ENCODE peak calls at places on chromosome 15, in five cellular contexts. B is endothelial cell, I is sigmoid colon, A is left kidney, U is EL. V is an unnamed sample.

GRCh38 chr15:65377976-65378366 is at the start of gene IGDCC3:
- DNase-seq in A (peak), B (peak), U (no peak), I (no peak), V (peak)

GRCh38 chr15:39084683-39085530 is 496.0 kb upstream of the THBS1 start:
- DNase-seq in A (no peak), U (peak), I (peak), B (no peak), V (no peak)

GRCh38 chr15:65980824-65981456 is 111.6 kb downstream of the RAB11A start:
- DNase-seq in I (no peak), A (peak), B (peak), U (peak), V (peak)

GRCh38 chr15:47750030-47750739 is 32.9 kb downstream of the SEMA6D start:
- DNase-seq in U (peak), B (no peak), A (no peak), I (no peak), V (no peak)

GRCh38 chr15:75171408-75171807 is 30.3 kb upstream of the C15orf39 start:
- DNase-seq in B (no peak), U (peak), I (no peak), A (no peak), V (no peak)

GRCh38 chr15:92902723-92903587 is 2.8 kb downstream of the CHD2 start:
- DNase-seq in U (no peak), A (peak), B (no peak), I (no peak), V (no peak)

GRCh38 chr15:92400980-92401787 is 7.5 kb downstream of the ST8SIA2 start:
- DNase-seq in U (no peak), B (no peak), A (peak), I (no peak), V (no peak)

GRCh38 chr15:77653832-77654480 is 21.2 kb upstream of the LINGO1 start:
- DNase-seq in I (no peak), B (no peak), U (no peak), A (no peak), V (no peak)

GRCh38 chr15:58666957-58667356 is 82.5 kb downstream of the ADAM10 start:
- DNase-seq in B (no peak), A (no peak), I (no peak), U (peak), V (no peak)

GRCh38 chr15:90033448-90033847 is 32.3 kb downstream of the ZNF710 start:
- DNase-seq in A (no peak), U (no peak), I (peak), B (no peak), V (no peak)

GRCh38 chr15:101458908-101459578 is 30.5 kb downstream of the PCSK6 start:
- DNase-seq in B (peak), U (no peak), A (peak), I (peak), V (no peak)

GRCh38 chr15:69092159-69092558 is 68.3 kb upstream of the GLCE start:
- DNase-seq in I (no peak), B (no peak), U (peak), A (no peak), V (no peak)

GRCh38 chr15:101091080-101092017 is 160.5 kb downstream of the CHSY1 start:
- DNase-seq in B (peak), U (peak), I (no peak), A (peak), V (no peak)

GRCh38 chr15:101556273-101556672 is 66.8 kb upstream of the PCSK6 start:
- DNase-seq in I (peak), U (no peak), B (no peak), A (no peak), V (no peak)

GRCh38 chr15:81256916-81257315 is 60.2 kb downstream of the IL16 start:
- DNase-seq in B (no peak), I (no peak), A (peak), U (peak), V (no peak)

GRCh38 chr15:80698636-80699035 is 3.5 kb downstream of the ABHD17C start:
- DNase-seq in B (no peak), A (no peak), I (no peak), U (peak), V (no peak)

GRCh38 chr15:70271422-70272088 is 173.8 kb upstream of the TLE3 start:
- DNase-seq in U (peak), I (peak), B (no peak), A (no peak), V (no peak)

GRCh38 chr15:61530769-61531168 is 301.7 kb upstream of the RORA start:
- DNase-seq in I (no peak), B (peak), A (peak), U (peak), V (peak)

GRCh38 chr15:90686435-90687218 is 30.5 kb upstream of the BLM start:
- DNase-seq in B (no peak), U (no peak), A (no peak), I (no peak), V (no peak)

GRCh38 chr15:101240364-101240763 is 11.5 kb downstream of the CHSY1 start:
- DNase-seq in I (no peak), U (no peak), B (no peak), A (no peak), V (no peak)

GRCh38 chr15:59157840-59158700 is 48.6 kb upstream of the LDHAL6B start:
- DNase-seq in A (no peak), U (no peak), B (no peak), I (no peak), V (no peak)

GRCh38 chr15:72276326-72276700 is 4.0 kb upstream of the PARP6 start:
- DNase-seq in I (no peak), U (peak), A (no peak), B (no peak), V (no peak)

GRCh38 chr15:74725845-74726773 is 781 bp upstream of the CYP1A1 start:
- DNase-seq in B (peak), A (peak), I (no peak), U (peak), V (peak)

GRCh38 chr15:56733131-56734012 is at the start of gene ZNF280D:
- DNase-seq in A (peak), B (peak), U (peak), I (peak), V (peak)

GRCh38 chr15:43235536-43235935 is 14.7 kb upstream of the EPB42 start:
- DNase-seq in I (no peak), U (no peak), B (no peak), A (no peak), V (no peak)

GRCh38 chr15:85899927-85900326 is 105.2 kb upstream of the KLHL25 start:
- DNase-seq in U (no peak), B (no peak), A (peak), I (no peak), V (no peak)

GRCh38 chr15:46365612-46366011 is 730.8 kb downstream of the SQOR start:
- DNase-seq in U (peak), A (no peak), B (no peak), I (peak), V (no peak)

GRCh38 chr15:51161491-51162260 is 67.0 kb upstream of the TNFAIP8L3 start:
- DNase-seq in B (no peak), U (peak), I (no peak), A (no peak), V (no peak)

GRCh38 chr15:74531144-74531811 is 9.7 kb upstream of the ARID3B start:
- DNase-seq in B (no peak), A (peak), I (no peak), U (peak), V (peak)

GRCh38 chr15:52362497-52362896 is 66.9 kb upstream of the MYO5C start:
- DNase-seq in A (no peak), U (peak), I (no peak), B (no peak), V (no peak)

GRCh38 chr15:31393441-31394091 is 66.9 kb downstream of the KLF13 start:
- DNase-seq in A (peak), I (peak), U (no peak), B (no peak), V (no peak)

GRCh38 chr15:82532383-82532990 is 7.8 kb downstream of the RPS17 start:
- DNase-seq in B (no peak), U (no peak), I (no peak), A (no peak), V (no peak)

GRCh38 chr15:85955501-85956391 is 123.9 kb upstream of the AGBL1 start:
- DNase-seq in A (no peak), B (no peak), I (no peak), U (no peak), V (no peak)

GRCh38 chr15:45431502-45431901 is 53.2 kb upstream of the GATM start:
- DNase-seq in B (no peak), A (no peak), I (no peak), U (no peak), V (no peak)

GRCh38 chr15:32923176-32923575 is 205.4 kb downstream of the GREM1 start:
- DNase-seq in U (no peak), A (no peak), I (no peak), B (no peak), V (no peak)

GRCh38 chr15:77160562-77161481 is 89.9 kb upstream of the TSPAN3 start:
- DNase-seq in I (no peak), B (no peak), A (peak), U (no peak), V (no peak)

GRCh38 chr15:58240191-58240932 is 102.2 kb downstream of the AQP9 start:
- DNase-seq in I (no peak), A (peak), B (no peak), U (no peak), V (no peak)